ENCODE peak calls at places on chromosomes 1 and 21, in seven cellular contexts. One of them, this sample, is unnamed.

GRCh38 chr1:29641921-29642320 is 405.6 kb downstream of the PTPRU start:
- DNase-seq in GM23248: no peak
- DNase-seq in Karpas-422: no peak
- DNase-seq in WERI-Rb-1: no peak
- DNase-seq in brain microvascular endothelial cell: no peak
- DNase-seq in heart left ventricle: no peak
- DNase-seq in CD8-positive, alpha-beta T cell: no peak
- DNase-seq in this sample: no peak

GRCh38 chr1:26831546-26832248 is 5.2 kb downstream of the ZDHHC18 start:
- DNase-seq in GM23248: peak; percentile 47
- DNase-seq in Karpas-422: peak; percentile 34
- DNase-seq in WERI-Rb-1: no peak
- DNase-seq in brain microvascular endothelial cell: no peak
- DNase-seq in heart left ventricle: no peak
- DNase-seq in CD8-positive, alpha-beta T cell: no peak
- DNase-seq in this sample: no peak

GRCh38 chr1:61451214-61451968 is 273.6 kb downstream of the TM2D1 start:
- DNase-seq in GM23248: no peak
- DNase-seq in Karpas-422: no peak
- DNase-seq in WERI-Rb-1: no peak
- DNase-seq in brain microvascular endothelial cell: no peak
- DNase-seq in heart left ventricle: no peak
- DNase-seq in CD8-positive, alpha-beta T cell: no peak
- DNase-seq in this sample: no peak

GRCh38 chr1:151905070-151905442 is 4.3 kb downstream of the THEM4 start:
- DNase-seq in GM23248: no peak
- DNase-seq in Karpas-422: no peak
- DNase-seq in WERI-Rb-1: no peak
- DNase-seq in brain microvascular endothelial cell: peak; percentile 23
- DNase-seq in heart left ventricle: no peak
- DNase-seq in CD8-positive, alpha-beta T cell: peak; percentile 60
- DNase-seq in this sample: no peak

GRCh38 chr1:93844262-93845045 is 34.6 kb downstream of the DNTTIP2 start:
- DNase-seq in GM23248: peak; percentile 90
- DNase-seq in Karpas-422: peak; percentile 82
- DNase-seq in WERI-Rb-1: peak; percentile 49
- DNase-seq in brain microvascular endothelial cell: peak; percentile 76
- DNase-seq in heart left ventricle: peak; percentile 35
- DNase-seq in CD8-positive, alpha-beta T cell: peak; percentile 14
- DNase-seq in this sample: no peak

GRCh38 chr1:240575976-240576666 is 35.8 kb downstream of the GREM2 start:
- DNase-seq in GM23248: peak; percentile 82
- DNase-seq in Karpas-422: no peak
- DNase-seq in WERI-Rb-1: peak; percentile 27
- DNase-seq in brain microvascular endothelial cell: peak; percentile 31
- DNase-seq in heart left ventricle: no peak
- DNase-seq in CD8-positive, alpha-beta T cell: peak; percentile 2
- DNase-seq in this sample: no peak

GRCh38 chr1:225882699-225883615 is 777 bp upstream of the TMEM63A start:
- DNase-seq in GM23248: peak; percentile 77
- DNase-seq in Karpas-422: peak; percentile 44
- DNase-seq in WERI-Rb-1: no peak
- DNase-seq in brain microvascular endothelial cell: no peak
- DNase-seq in heart left ventricle: peak; percentile 59
- DNase-seq in CD8-positive, alpha-beta T cell: no peak
- DNase-seq in this sample: no peak

GRCh38 chr1:47688631-47689296 is 250.9 kb downstream of the FOXD2 start:
- DNase-seq in GM23248: no peak
- DNase-seq in Karpas-422: no peak
- DNase-seq in WERI-Rb-1: no peak
- DNase-seq in brain microvascular endothelial cell: no peak
- DNase-seq in heart left ventricle: peak; percentile 8
- DNase-seq in CD8-positive, alpha-beta T cell: no peak
- DNase-seq in this sample: no peak

GRCh38 chr21:25005388-25005787 is 601.9 kb downstream of the MRPL39 start:
- DNase-seq in GM23248: peak; percentile 0
- DNase-seq in Karpas-422: no peak
- DNase-seq in WERI-Rb-1: no peak
- DNase-seq in brain microvascular endothelial cell: no peak
- DNase-seq in heart left ventricle: no peak
- DNase-seq in CD8-positive, alpha-beta T cell: no peak
- DNase-seq in this sample: no peak

GRCh38 chr1:9537863-9538668 is 1.2 kb upstream of the SLC25A33 start:
- DNase-seq in GM23248: no peak
- DNase-seq in Karpas-422: no peak
- DNase-seq in WERI-Rb-1: peak; percentile 54
- DNase-seq in brain microvascular endothelial cell: no peak
- DNase-seq in heart left ventricle: no peak
- DNase-seq in CD8-positive, alpha-beta T cell: no peak
- DNase-seq in this sample: no peak

GRCh38 chr1:27152829-27153548 is 1.9 kb downstream of the SLC9A1 start:
- DNase-seq in GM23248: peak; percentile 30
- DNase-seq in Karpas-422: peak; percentile 64
- DNase-seq in WERI-Rb-1: no peak
- DNase-seq in brain microvascular endothelial cell: no peak
- DNase-seq in heart left ventricle: no peak
- DNase-seq in CD8-positive, alpha-beta T cell: no peak
- DNase-seq in this sample: no peak

GRCh38 chr21:38989745-38990423 is 184.2 kb downstream of the ETS2 start:
- DNase-seq in GM23248: peak; percentile 76
- DNase-seq in Karpas-422: no peak
- DNase-seq in WERI-Rb-1: no peak
- DNase-seq in brain microvascular endothelial cell: peak; percentile 85
- DNase-seq in heart left ventricle: no peak
- DNase-seq in CD8-positive, alpha-beta T cell: no peak
- DNase-seq in this sample: no peak

GRCh38 chr1:246483204-246483933 is 23.7 kb downstream of the SMYD3 start:
- DNase-seq in GM23248: peak; percentile 42
- DNase-seq in Karpas-422: peak; percentile 44
- DNase-seq in WERI-Rb-1: no peak
- DNase-seq in brain microvascular endothelial cell: no peak
- DNase-seq in heart left ventricle: no peak
- DNase-seq in CD8-positive, alpha-beta T cell: no peak
- DNase-seq in this sample: no peak

GRCh38 chr1:94542088-94542671 is 621 bp upstream of the F3 start:
- DNase-seq in GM23248: peak; percentile 72
- DNase-seq in Karpas-422: no peak
- DNase-seq in WERI-Rb-1: no peak
- DNase-seq in brain microvascular endothelial cell: peak; percentile 45
- DNase-seq in heart left ventricle: peak; percentile 60
- DNase-seq in CD8-positive, alpha-beta T cell: no peak
- DNase-seq in this sample: no peak

DNA sequence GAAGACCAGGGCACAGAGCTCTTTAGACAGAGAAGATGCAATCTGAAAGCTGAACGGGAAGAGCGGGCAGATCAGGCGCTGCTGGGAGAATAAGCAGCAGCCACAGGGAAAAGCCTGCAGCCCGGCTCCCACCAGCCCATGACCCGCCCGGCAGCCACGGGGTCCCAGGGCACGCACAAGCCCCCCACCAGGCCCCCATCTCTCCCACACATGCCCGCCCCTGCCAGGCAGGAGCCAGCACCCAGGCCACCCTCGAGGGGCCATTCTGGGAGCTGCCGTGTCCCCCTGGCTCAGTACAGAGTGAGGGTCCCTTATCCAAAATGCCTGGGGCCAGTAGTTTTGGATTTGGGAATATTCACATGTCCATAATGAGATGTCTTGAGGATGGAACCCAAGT is 16.3 kb downstream of the SLC19A1 start:
- DNase-seq in GM23248: no peak
- DNase-seq in Karpas-422: no peak
- DNase-seq in WERI-Rb-1: no peak
- DNase-seq in brain microvascular endothelial cell: no peak
- DNase-seq in heart left ventricle: no peak
- DNase-seq in CD8-positive, alpha-beta T cell: no peak
- DNase-seq in this sample: no peak
- H3K27ac ChIP-seq in GM23248: no peak overlapping the region
- H3K27ac ChIP-seq in Karpas-422: no peak overlapping the region
- H3K27ac ChIP-seq in WERI-Rb-1: no peak overlapping the region
- H3K27ac ChIP-seq in brain microvascular endothelial cell: no peak overlapping the region
- H3K27ac ChIP-seq in heart left ventricle: no peak overlapping the region
- H3K27ac ChIP-seq in CD8-positive, alpha-beta T cell: no peak overlapping the region
- H3K27ac ChIP-seq in this sample: no peak overlapping the region

GRCh38 chr1:2363847-2364513 is 27.4 kb downstream of the MORN1 start:
- DNase-seq in GM23248: no peak
- DNase-seq in Karpas-422: no peak
- DNase-seq in WERI-Rb-1: no peak
- DNase-seq in brain microvascular endothelial cell: no peak
- DNase-seq in heart left ventricle: no peak
- DNase-seq in CD8-positive, alpha-beta T cell: no peak
- DNase-seq in this sample: no peak

GRCh38 chr1:2358651-2359640 is 32.4 kb downstream of the MORN1 start:
- DNase-seq in GM23248: no peak
- DNase-seq in Karpas-422: no peak
- DNase-seq in WERI-Rb-1: no peak
- DNase-seq in brain microvascular endothelial cell: no peak
- DNase-seq in heart left ventricle: no peak
- DNase-seq in CD8-positive, alpha-beta T cell: no peak
- DNase-seq in this sample: no peak

GRCh38 chr1:2356911-2357845 is 34.2 kb downstream of the MORN1 start:
- DNase-seq in GM23248: no peak
- DNase-seq in Karpas-422: no peak
- DNase-seq in WERI-Rb-1: no peak
- DNase-seq in brain microvascular endothelial cell: no peak
- DNase-seq in heart left ventricle: no peak
- DNase-seq in CD8-positive, alpha-beta T cell: no peak
- DNase-seq in this sample: no peak

GRCh38 chr1:2358072-2358471 is 33.3 kb downstream of the MORN1 start:
- DNase-seq in GM23248: no peak
- DNase-seq in Karpas-422: no peak
- DNase-seq in WERI-Rb-1: no peak
- DNase-seq in brain microvascular endothelial cell: no peak
- DNase-seq in heart left ventricle: no peak
- DNase-seq in CD8-positive, alpha-beta T cell: no peak
- DNase-seq in this sample: no peak

DNA sequence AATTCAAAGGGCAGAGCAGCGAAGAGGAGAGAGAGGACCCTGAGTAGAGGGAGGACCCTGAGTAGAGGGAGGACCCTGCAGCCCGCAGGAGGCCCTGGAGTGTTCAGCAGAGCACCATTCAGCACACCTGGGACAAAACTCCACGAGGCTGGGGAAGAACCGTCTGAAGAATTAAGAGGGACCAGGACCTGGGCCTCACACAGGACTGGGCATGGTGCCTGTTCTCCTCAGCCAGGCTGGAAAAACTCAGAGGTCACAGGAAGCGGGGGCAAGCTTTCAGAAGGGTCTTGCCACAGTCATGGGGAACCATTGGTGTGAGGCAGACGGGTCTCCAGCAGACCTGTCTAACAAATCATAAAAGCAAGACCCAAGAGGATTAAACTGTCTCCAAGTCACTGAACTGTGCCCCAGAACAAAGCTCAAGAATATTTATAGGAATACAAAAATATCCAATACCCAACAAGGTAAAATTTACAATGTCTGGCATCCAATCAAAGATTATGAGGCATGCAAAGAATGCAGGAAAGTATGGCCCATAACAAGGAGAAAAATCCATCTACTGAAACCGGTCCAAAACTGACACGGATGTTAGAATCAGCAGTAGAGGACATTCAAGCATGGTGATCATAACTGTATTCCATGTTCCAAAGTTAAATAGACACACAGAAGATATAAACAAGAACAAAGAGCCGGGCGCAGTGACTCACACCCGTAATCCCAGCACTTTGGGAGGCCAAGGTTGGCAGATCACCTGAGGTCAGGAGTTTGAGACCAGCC is 30.6 kb downstream of the MORN1 start:
- DNase-seq in GM23248: no peak
- DNase-seq in Karpas-422: no peak
- DNase-seq in WERI-Rb-1: no peak
- DNase-seq in brain microvascular endothelial cell: no peak
- DNase-seq in heart left ventricle: no peak
- DNase-seq in CD8-positive, alpha-beta T cell: no peak
- DNase-seq in this sample: no peak
- H3K27me3 ChIP-seq in GM23248: no peaks in the 10 kb centered on the region
- H3K27me3 ChIP-seq in Karpas-422: no peaks in the 10 kb centered on the region
- H3K27me3 ChIP-seq in WERI-Rb-1: no peaks in the 10 kb centered on the region
- H3K27me3 ChIP-seq in brain microvascular endothelial cell: no peaks in the 10 kb centered on the region
- H3K27me3 ChIP-seq in heart left ventricle: no peaks in the 10 kb centered on the region
- H3K27me3 ChIP-seq in CD8-positive, alpha-beta T cell: no peaks in the 10 kb centered on the region
- H3K27me3 ChIP-seq in this sample: no peaks in the 10 kb centered on the region

GRCh38 chr1:175649416-175649815 is 94.0 kb downstream of the TNR start:
- DNase-seq in GM23248: no peak
- DNase-seq in Karpas-422: no peak
- DNase-seq in WERI-Rb-1: no peak
- DNase-seq in brain microvascular endothelial cell: no peak
- DNase-seq in heart left ventricle: no peak
- DNase-seq in CD8-positive, alpha-beta T cell: no peak
- DNase-seq in this sample: no peak
- H3K27ac ChIP-seq in GM23248: no peak overlapping the region
- H3K27ac ChIP-seq in Karpas-422: no peak overlapping the region
- H3K27ac ChIP-seq in WERI-Rb-1: no peak overlapping the region
- H3K27ac ChIP-seq in brain microvascular endothelial cell: no peak overlapping the region
- H3K27ac ChIP-seq in heart left ventricle: no peak overlapping the region
- H3K27ac ChIP-seq in CD8-positive, alpha-beta T cell: no peak overlapping the region
- H3K27ac ChIP-seq in this sample: no peak overlapping the region

GRCh38 chr1:165409957-165410356 is 35.0 kb downstream of the RXRG start:
- DNase-seq in GM23248: no peak
- DNase-seq in Karpas-422: no peak
- DNase-seq in WERI-Rb-1: no peak
- DNase-seq in brain microvascular endothelial cell: no peak
- DNase-seq in heart left ventricle: peak; percentile 59
- DNase-seq in CD8-positive, alpha-beta T cell: no peak
- DNase-seq in this sample: no peak

GRCh38 chr1:165407398-165407797 is 37.5 kb downstream of the RXRG start:
- DNase-seq in GM23248: no peak
- DNase-seq in Karpas-422: no peak
- DNase-seq in WERI-Rb-1: no peak
- DNase-seq in brain microvascular endothelial cell: no peak
- DNase-seq in heart left ventricle: no peak
- DNase-seq in CD8-positive, alpha-beta T cell: no peak
- DNase-seq in this sample: no peak

GRCh38 chr1:165408518-165408917 is 36.4 kb downstream of the RXRG start:
- DNase-seq in GM23248: peak; percentile 60
- DNase-seq in Karpas-422: peak; percentile 59
- DNase-seq in WERI-Rb-1: peak; percentile 63
- DNase-seq in brain microvascular endothelial cell: peak; percentile 20
- DNase-seq in heart left ventricle: no peak
- DNase-seq in CD8-positive, alpha-beta T cell: no peak
- DNase-seq in this sample: peak; percentile 50

GRCh38 chr1:165402517-165403111 is 42.3 kb downstream of the RXRG start:
- DNase-seq in GM23248: no peak
- DNase-seq in Karpas-422: no peak
- DNase-seq in WERI-Rb-1: no peak
- DNase-seq in brain microvascular endothelial cell: no peak
- DNase-seq in heart left ventricle: no peak
- DNase-seq in CD8-positive, alpha-beta T cell: no peak
- DNase-seq in this sample: no peak

DNA sequence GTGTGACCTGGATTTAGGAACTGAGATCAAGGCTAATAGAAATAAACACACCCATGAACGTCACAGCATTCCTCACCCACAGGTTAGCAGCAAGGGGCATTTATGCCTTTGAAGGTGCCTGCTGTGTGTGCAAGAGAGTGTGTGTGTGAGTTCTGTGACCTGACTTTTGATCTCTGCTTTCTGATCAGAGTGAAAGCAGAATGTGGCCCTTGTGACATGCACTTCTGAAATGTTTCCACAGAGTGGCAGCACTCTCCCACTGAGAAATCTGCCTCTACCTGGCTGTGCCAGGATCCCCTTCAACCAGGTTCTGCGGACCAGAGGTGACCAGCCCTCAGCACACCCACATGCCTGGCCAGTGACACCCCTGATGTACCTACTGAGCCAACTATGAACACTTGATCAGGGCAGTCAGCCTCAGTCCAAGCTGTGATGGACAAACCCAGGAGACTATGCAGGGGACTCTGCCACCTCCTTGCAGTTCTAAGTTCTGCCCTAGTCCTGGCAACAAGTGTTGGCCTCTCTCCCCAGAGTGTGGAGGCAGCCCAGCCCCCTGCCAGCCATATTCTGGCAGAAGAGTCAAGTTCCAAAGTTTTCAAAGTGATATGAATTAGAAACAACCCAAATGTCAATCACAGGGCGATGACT is 41.0 kb downstream of the RXRG start:
- DNase-seq in GM23248: peak; percentile 36
- DNase-seq in Karpas-422: peak; percentile 70
- DNase-seq in WERI-Rb-1: peak; percentile 59
- DNase-seq in brain microvascular endothelial cell: peak; percentile 12
- DNase-seq in heart left ventricle: no peak
- DNase-seq in CD8-positive, alpha-beta T cell: no peak
- DNase-seq in this sample: peak; percentile 29
- H3K27me3 ChIP-seq in GM23248: peaks cover 22% of the 10 kb centered on the region
- H3K27me3 ChIP-seq in Karpas-422: no peaks in the 10 kb centered on the region
- H3K27me3 ChIP-seq in WERI-Rb-1: no peaks in the 10 kb centered on the region
- H3K27me3 ChIP-seq in brain microvascular endothelial cell: peaks cover 4% of the 10 kb centered on the region
- H3K27me3 ChIP-seq in heart left ventricle: no peaks in the 10 kb centered on the region
- H3K27me3 ChIP-seq in CD8-positive, alpha-beta T cell: no peaks in the 10 kb centered on the region
- H3K27me3 ChIP-seq in this sample: no peaks in the 10 kb centered on the region

This sample was measured in iPS DF 6.9.